ENCODE peak calls at places on chromosomes 6 and 20, in eight cellular contexts. Y, D, C, N, S, A, K and J are unnamed samples.
A peak's percentile ranks its signal among the peaks of the same experiment; 100 is the strongest.

GRCh38 chr6:27433714-27434113 is 39.2 kb downstream of the ZNF184 start:
- DNase-seq in Y (no peak), D (no peak), C (no peak), N (no peak), S (no peak), A (no peak), K (no peak), J (no peak)

GRCh38 chr6:7241709-7242645 is 71.0 kb downstream of the SSR1 start:
- DNase-seq in Y (no peak), D (peak; percentile 37), C (no peak), N (peak; percentile 85), S (no peak), A (no peak), K (no peak), J (no peak)

GRCh38 chr6:20202699-20203302 is 9.5 kb downstream of the MBOAT1 start:
- DNase-seq in Y (no peak), D (no peak), C (no peak), N (no peak), S (no peak), A (no peak), K (no peak), J (no peak)

GRCh38 chr20:55882922-55883321 is 122.4 kb downstream of the CBLN4 start:
- DNase-seq in Y (no peak), D (no peak), C (peak; percentile 44), N (no peak), S (no peak), A (no peak), K (no peak), J (no peak)

GRCh38 chr20:44776977-44777376 is 31.3 kb downstream of the KCNK15 start:
- DNase-seq in Y (no peak), D (no peak), C (no peak), N (no peak), S (no peak), A (no peak), K (no peak), J (no peak)

GRCh38 chr20:23626040-23626620 is 11.6 kb downstream of the CST3 start:
- DNase-seq in Y (no peak), D (peak; percentile 62), C (no peak), N (peak; percentile 50), S (no peak), A (no peak), K (no peak), J (no peak)

GRCh38 chr6:163284151-163284550 is 130.4 kb upstream of the QKI start:
- DNase-seq in Y (no peak), D (no peak), C (no peak), N (no peak), S (no peak), A (no peak), K (no peak), J (no peak)

GRCh38 chr20:40571625-40572024 is 117.4 kb downstream of the MAFB start:
- DNase-seq in Y (no peak), D (no peak), C (no peak), N (no peak), S (no peak), A (no peak), K (no peak), J (no peak)

GRCh38 chr6:138979365-138979764 is 8.7 kb downstream of the REPS1 start:
- DNase-seq in Y (no peak), D (no peak), C (no peak), N (no peak), S (no peak), A (no peak), K (no peak), J (no peak)

GRCh38 chr6:148864941-148865340 is 118.1 kb downstream of the UST start:
- DNase-seq in Y (no peak), D (no peak), C (no peak), N (no peak), S (no peak), A (no peak), K (no peak), J (no peak)